ENCODE peak calls at places on chromosomes 2 and 18, in four cellular contexts. H, Q, K and L are unnamed samples.

GRCh38 chr2:142286618-142287017 is 155.8 kb upstream of the LRP1B start:
- DNase-seq in H (no peak), Q (peak; percentile 54), K (no peak), L (no peak)

GRCh38 chr18:51135795-51136194 is 61.7 kb downstream of the MEX3C start:
- DNase-seq in H (no peak), Q (peak; percentile 58), K (no peak), L (no peak)

GRCh38 chr2:190062053-190062452 is 476 bp downstream of the MSTN start:
- DNase-seq in H (no peak), Q (no peak), K (no peak), L (no peak)

GRCh38 chr2:200659410-200659809 is 73.6 kb downstream of the AOX1 start:
- DNase-seq in H (no peak), Q (no peak), K (no peak), L (no peak)

GRCh38 chr2:215711484-215712034 is 275.7 kb upstream of the FN1 start:
- DNase-seq in H (no peak), Q (no peak), K (no peak), L (no peak)

GRCh38 chr18:35334183-35334582 is 10.0 kb downstream of the ZNF24 start:
- DNase-seq in H (no peak), Q (no peak), K (no peak), L (no peak)

GRCh38 chr2:227627769-227628168 is 10.5 kb downstream of the SCYGR4 start:
- DNase-seq in H (no peak), Q (no peak), K (no peak), L (no peak)

GRCh38 chr2:120477831-120478481 is 132.0 kb downstream of the INHBB start:
- DNase-seq in H (no peak), Q (no peak), K (no peak), L (no peak)

GRCh38 chr2:134926231-134926931 is 7.8 kb downstream of the CCNT2 start:
- DNase-seq in H (no peak), Q (no peak), K (no peak), L (no peak)

GRCh38 chr2:17309741-17310339 is 208.4 kb downstream of the RAD51AP2 start:
- DNase-seq in H (no peak), Q (peak; percentile 85), K (no peak), L (no peak)

GRCh38 chr2:108917078-108917440 is 72.0 kb downstream of the EDAR start:
- DNase-seq in H (no peak), Q (no peak), K (no peak), L (no peak)

GRCh38 chr18:2905802-2906521 is 59.2 kb downstream of the EMILIN2 start:
- DNase-seq in H (peak; percentile 28), Q (no peak), K (peak; percentile 53), L (peak; percentile 16)

GRCh38 chr2:9400268-9401058 is 22.9 kb downstream of the ITGB1BP1 start:
- DNase-seq in H (no peak), Q (no peak), K (no peak), L (no peak)

GRCh38 chr2:137173514-137173913 is 408.2 kb downstream of the THSD7B start:
- DNase-seq in H (no peak), Q (peak; percentile 15), K (no peak), L (no peak)